ENCODE peak calls at places on chromosome 6, in ten cellular contexts. One of them, this sample, is unnamed.

GRCh38 chr6:63509652-63510352 is 62.5 kb upstream of the LOC128125822 start:
- DNase-seq in A549: no peak
- DNase-seq in upper lobe of right lung: no peak
- DNase-seq in HFF-Myc: no peak
- DNase-seq in brain microvascular endothelial cell: no peak
- DNase-seq in tibial artery: no peak
- DNase-seq in epithelial cell of esophagus: peak; percentile 74
- DNase-seq in hepatocyte: peak; percentile 81
- DNase-seq in IMR-90: peak; percentile 35
- DNase-seq in adrenal gland: peak; percentile 82
- DNase-seq in this sample: no peak

GRCh38 chr6:72522735-72523141 is 99.1 kb upstream of the KCNQ5 start:
- DNase-seq in A549: peak; percentile 1
- DNase-seq in upper lobe of right lung: no peak
- DNase-seq in HFF-Myc: peak; percentile 6
- DNase-seq in brain microvascular endothelial cell: no peak
- DNase-seq in tibial artery: no peak
- DNase-seq in epithelial cell of esophagus: peak; percentile 11
- DNase-seq in hepatocyte: peak; percentile 8
- DNase-seq in IMR-90: no peak
- DNase-seq in adrenal gland: peak; percentile 7
- DNase-seq in this sample: no peak

GRCh38 chr6:20732896-20733295 is 198.6 kb downstream of the CDKAL1 start:
- DNase-seq in A549: no peak
- DNase-seq in upper lobe of right lung: no peak
- DNase-seq in HFF-Myc: no peak
- DNase-seq in brain microvascular endothelial cell: no peak
- DNase-seq in tibial artery: no peak
- DNase-seq in epithelial cell of esophagus: no peak
- DNase-seq in hepatocyte: no peak
- DNase-seq in IMR-90: no peak
- DNase-seq in adrenal gland: no peak
- DNase-seq in this sample: no peak

GRCh38 chr6:157245486-157245885 is 77.8 kb downstream of the TMEM242 start:
- DNase-seq in A549: no peak
- DNase-seq in upper lobe of right lung: no peak
- DNase-seq in HFF-Myc: no peak
- DNase-seq in brain microvascular endothelial cell: no peak
- DNase-seq in tibial artery: no peak
- DNase-seq in epithelial cell of esophagus: no peak
- DNase-seq in hepatocyte: no peak
- DNase-seq in IMR-90: no peak
- DNase-seq in adrenal gland: no peak
- DNase-seq in this sample: no peak

GRCh38 chr6:15351631-15352030 is 105.8 kb downstream of the JARID2 start:
- DNase-seq in A549: no peak
- DNase-seq in upper lobe of right lung: no peak
- DNase-seq in HFF-Myc: peak; percentile 31
- DNase-seq in brain microvascular endothelial cell: peak; percentile 63
- DNase-seq in tibial artery: peak; percentile 61
- DNase-seq in epithelial cell of esophagus: peak; percentile 75
- DNase-seq in hepatocyte: no peak
- DNase-seq in IMR-90: peak; percentile 91
- DNase-seq in adrenal gland: peak; percentile 65
- DNase-seq in this sample: peak; percentile 80

GRCh38 chr6:144931172-144932035 is 646.3 kb downstream of the UTRN start:
- DNase-seq in A549: peak; percentile 7
- DNase-seq in upper lobe of right lung: no peak
- DNase-seq in HFF-Myc: no peak
- DNase-seq in brain microvascular endothelial cell: peak; percentile 50
- DNase-seq in tibial artery: no peak
- DNase-seq in epithelial cell of esophagus: peak; percentile 58
- DNase-seq in hepatocyte: peak; percentile 44
- DNase-seq in IMR-90: peak; percentile 36
- DNase-seq in adrenal gland: peak; percentile 34
- DNase-seq in this sample: no peak

GRCh38 chr6:11209941-11210340 is 22.5 kb downstream of the NEDD9 start:
- DNase-seq in A549: no peak
- DNase-seq in upper lobe of right lung: no peak
- DNase-seq in HFF-Myc: no peak
- DNase-seq in brain microvascular endothelial cell: peak; percentile 59
- DNase-seq in tibial artery: no peak
- DNase-seq in epithelial cell of esophagus: peak; percentile 40
- DNase-seq in hepatocyte: no peak
- DNase-seq in IMR-90: peak; percentile 76
- DNase-seq in adrenal gland: no peak
- DNase-seq in this sample: no peak

GRCh38 chr6:37125779-37126553 is 44.0 kb upstream of the PIM1 start:
- DNase-seq in A549: no peak
- DNase-seq in upper lobe of right lung: no peak
- DNase-seq in HFF-Myc: no peak
- DNase-seq in brain microvascular endothelial cell: no peak
- DNase-seq in tibial artery: no peak
- DNase-seq in epithelial cell of esophagus: no peak
- DNase-seq in hepatocyte: peak; percentile 49
- DNase-seq in IMR-90: no peak
- DNase-seq in adrenal gland: no peak
- DNase-seq in this sample: no peak

GRCh38 chr6:16473184-16473907 is 235.0 kb downstream of the GMPR start:
- DNase-seq in A549: no peak
- DNase-seq in upper lobe of right lung: no peak
- DNase-seq in HFF-Myc: no peak
- DNase-seq in brain microvascular endothelial cell: no peak
- DNase-seq in tibial artery: no peak
- DNase-seq in epithelial cell of esophagus: no peak
- DNase-seq in hepatocyte: no peak
- DNase-seq in IMR-90: no peak
- DNase-seq in adrenal gland: no peak
- DNase-seq in this sample: no peak

GRCh38 chr6:168186438-168186837 is 107.4 kb upstream of the FRMD1 start:
- DNase-seq in A549: no peak
- DNase-seq in upper lobe of right lung: no peak
- DNase-seq in HFF-Myc: no peak
- DNase-seq in brain microvascular endothelial cell: no peak
- DNase-seq in tibial artery: no peak
- DNase-seq in epithelial cell of esophagus: no peak
- DNase-seq in hepatocyte: no peak
- DNase-seq in IMR-90: no peak
- DNase-seq in adrenal gland: no peak
- DNase-seq in this sample: no peak

GRCh38 chr6:31125586-31126363 is 5.5 kb upstream of the CDSN start:
- DNase-seq in A549: peak; percentile 31
- DNase-seq in upper lobe of right lung: no peak
- DNase-seq in HFF-Myc: no peak
- DNase-seq in brain microvascular endothelial cell: peak; percentile 55
- DNase-seq in tibial artery: no peak
- DNase-seq in epithelial cell of esophagus: peak; percentile 97
- DNase-seq in hepatocyte: no peak
- DNase-seq in IMR-90: peak; percentile 48
- DNase-seq in adrenal gland: no peak
- DNase-seq in this sample: peak; percentile 72

GRCh38 chr6:119297049-119297448 is 52.5 kb downstream of the MAN1A1 start:
- DNase-seq in A549: no peak
- DNase-seq in upper lobe of right lung: no peak
- DNase-seq in HFF-Myc: no peak
- DNase-seq in brain microvascular endothelial cell: no peak
- DNase-seq in tibial artery: no peak
- DNase-seq in epithelial cell of esophagus: no peak
- DNase-seq in hepatocyte: no peak
- DNase-seq in IMR-90: no peak
- DNase-seq in adrenal gland: no peak
- DNase-seq in this sample: no peak

GRCh38 chr6:45278367-45278766 is 49.8 kb upstream of the RUNX2 start:
- DNase-seq in A549: no peak
- DNase-seq in upper lobe of right lung: no peak
- DNase-seq in HFF-Myc: no peak
- DNase-seq in brain microvascular endothelial cell: no peak
- DNase-seq in tibial artery: no peak
- DNase-seq in epithelial cell of esophagus: no peak
- DNase-seq in hepatocyte: no peak
- DNase-seq in IMR-90: peak; percentile 54
- DNase-seq in adrenal gland: no peak
- DNase-seq in this sample: no peak

GRCh38 chr6:26569433-26569764 is 27.4 kb upstream of the ABT1 start:
- DNase-seq in A549: no peak
- DNase-seq in upper lobe of right lung: no peak
- DNase-seq in HFF-Myc: no peak
- DNase-seq in brain microvascular endothelial cell: no peak
- DNase-seq in tibial artery: no peak
- DNase-seq in epithelial cell of esophagus: peak; percentile 20
- DNase-seq in hepatocyte: no peak
- DNase-seq in IMR-90: no peak
- DNase-seq in adrenal gland: no peak
- DNase-seq in this sample: no peak
- TF ChIP-seq CTCF in A549: no peak
- TF ChIP-seq CTCF in upper lobe of right lung: no peak
- TF ChIP-seq CTCF in HFF-Myc: no peak
- TF ChIP-seq CTCF in brain microvascular endothelial cell: no peak
- TF ChIP-seq CTCF in tibial artery: no peak
- TF ChIP-seq CTCF in epithelial cell of esophagus: no peak
- TF ChIP-seq CTCF in hepatocyte: no peak
- TF ChIP-seq CTCF in IMR-90: no peak
- TF ChIP-seq CTCF in adrenal gland: no peak
- TF ChIP-seq CTCF in this sample: no peak

DNA sequence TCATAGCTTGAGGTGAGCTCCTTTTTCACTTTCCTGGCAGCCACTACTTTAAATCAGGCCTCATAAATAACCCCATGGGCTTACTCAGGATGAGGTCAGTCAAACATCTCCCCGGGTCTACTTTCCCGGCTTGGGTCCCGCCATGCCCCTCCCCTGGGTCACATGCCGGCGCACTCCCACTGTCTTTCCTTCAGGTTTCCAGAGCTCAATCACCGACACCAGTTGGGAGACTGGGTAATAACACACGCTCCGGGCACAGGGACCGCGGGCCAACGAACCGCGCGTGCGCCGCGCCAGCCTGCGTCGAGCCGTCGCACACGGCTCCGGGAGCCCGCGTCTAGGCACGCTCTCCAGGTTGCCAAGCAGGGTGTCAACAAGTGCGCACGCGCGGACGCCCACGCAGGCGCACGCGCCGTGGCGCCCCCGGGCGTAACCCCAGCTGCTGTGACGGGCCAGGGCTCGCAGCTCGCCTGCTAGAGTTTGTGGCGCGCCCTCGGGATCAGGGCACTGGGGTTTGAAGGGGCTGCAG is 31.6 kb downstream of the TFAP2B start:
- DNase-seq in A549: no peak
- DNase-seq in upper lobe of right lung: no peak
- DNase-seq in HFF-Myc: no peak
- DNase-seq in brain microvascular endothelial cell: peak; percentile 18
- DNase-seq in tibial artery: no peak
- DNase-seq in epithelial cell of esophagus: peak; percentile 33
- DNase-seq in hepatocyte: peak; percentile 57
- DNase-seq in IMR-90: no peak
- DNase-seq in adrenal gland: no peak
- DNase-seq in this sample: no peak
- H3K4me3 ChIP-seq in A549: no peak overlapping the region
- H3K4me3 ChIP-seq in upper lobe of right lung: no peak overlapping the region
- H3K4me3 ChIP-seq in HFF-Myc: no peak overlapping the region
- H3K4me3 ChIP-seq in brain microvascular endothelial cell: peak overlapping the region; percentile 43
- H3K4me3 ChIP-seq in tibial artery: no peak overlapping the region
- H3K4me3 ChIP-seq in epithelial cell of esophagus: peak overlapping the region; percentile 5
- H3K4me3 ChIP-seq in hepatocyte: peak overlapping the region; percentile 18
- H3K4me3 ChIP-seq in IMR-90: no peak overlapping the region
- H3K4me3 ChIP-seq in adrenal gland: no peak overlapping the region
- H3K4me3 ChIP-seq in this sample: no peak overlapping the region

GRCh38 chr6:3654436-3654835 is 97.1 kb downstream of the PXDC1 start:
- DNase-seq in A549: no peak
- DNase-seq in upper lobe of right lung: no peak
- DNase-seq in HFF-Myc: no peak
- DNase-seq in brain microvascular endothelial cell: no peak
- DNase-seq in tibial artery: no peak
- DNase-seq in epithelial cell of esophagus: no peak
- DNase-seq in hepatocyte: no peak
- DNase-seq in IMR-90: no peak
- DNase-seq in adrenal gland: no peak
- DNase-seq in this sample: no peak

GRCh38 chr6:3659748-3660147 is 91.8 kb downstream of the PXDC1 start:
- DNase-seq in A549: no peak
- DNase-seq in upper lobe of right lung: no peak
- DNase-seq in HFF-Myc: no peak
- DNase-seq in brain microvascular endothelial cell: no peak
- DNase-seq in tibial artery: no peak
- DNase-seq in epithelial cell of esophagus: peak; percentile 24
- DNase-seq in hepatocyte: no peak
- DNase-seq in IMR-90: no peak
- DNase-seq in adrenal gland: no peak
- DNase-seq in this sample: no peak

GRCh38 chr6:3654898-3655297 is 96.6 kb downstream of the PXDC1 start:
- DNase-seq in A549: no peak
- DNase-seq in upper lobe of right lung: no peak
- DNase-seq in HFF-Myc: no peak
- DNase-seq in brain microvascular endothelial cell: no peak
- DNase-seq in tibial artery: no peak
- DNase-seq in epithelial cell of esophagus: no peak
- DNase-seq in hepatocyte: no peak
- DNase-seq in IMR-90: no peak
- DNase-seq in adrenal gland: no peak
- DNase-seq in this sample: no peak

GRCh38 chr6:3653528-3654070 is 97.9 kb downstream of the PXDC1 start:
- DNase-seq in A549: no peak
- DNase-seq in upper lobe of right lung: no peak
- DNase-seq in HFF-Myc: no peak
- DNase-seq in brain microvascular endothelial cell: no peak
- DNase-seq in tibial artery: no peak
- DNase-seq in epithelial cell of esophagus: no peak
- DNase-seq in hepatocyte: no peak
- DNase-seq in IMR-90: no peak
- DNase-seq in adrenal gland: no peak
- DNase-seq in this sample: no peak

GRCh38 chr6:3656076-3656475 is 95.4 kb downstream of the PXDC1 start:
- DNase-seq in A549: no peak
- DNase-seq in upper lobe of right lung: no peak
- DNase-seq in HFF-Myc: no peak
- DNase-seq in brain microvascular endothelial cell: no peak
- DNase-seq in tibial artery: no peak
- DNase-seq in epithelial cell of esophagus: no peak
- DNase-seq in hepatocyte: no peak
- DNase-seq in IMR-90: no peak
- DNase-seq in adrenal gland: no peak
- DNase-seq in this sample: no peak
- TF ChIP-seq CTCF in A549: no peak
- TF ChIP-seq CTCF in upper lobe of right lung: no peak
- TF ChIP-seq CTCF in HFF-Myc: no peak
- TF ChIP-seq CTCF in brain microvascular endothelial cell: no peak
- TF ChIP-seq CTCF in tibial artery: no peak
- TF ChIP-seq CTCF in epithelial cell of esophagus: no peak
- TF ChIP-seq CTCF in hepatocyte: no peak
- TF ChIP-seq CTCF in IMR-90: no peak
- TF ChIP-seq CTCF in adrenal gland: no peak
- TF ChIP-seq CTCF in this sample: no peak

DNA sequence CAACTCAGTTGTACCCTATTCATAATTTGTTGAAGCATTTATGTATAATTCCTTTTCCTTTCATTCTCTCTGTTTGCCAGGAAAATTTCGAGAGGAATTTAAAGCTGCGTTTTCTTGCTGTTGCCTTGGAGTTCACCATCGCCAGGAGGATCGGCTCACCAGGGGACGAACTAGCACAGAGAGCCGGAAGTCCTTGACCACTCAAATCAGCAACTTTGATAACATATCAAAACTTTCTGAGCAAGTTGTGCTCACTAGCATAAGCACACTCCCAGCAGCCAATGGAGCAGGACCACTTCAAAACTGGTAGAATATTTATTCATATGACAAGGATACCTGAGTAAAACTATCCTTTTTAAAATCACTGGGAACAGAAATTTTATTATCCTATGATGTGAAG is 45.1 kb upstream of the GFRAL start:
- DNase-seq in A549: no peak
- DNase-seq in upper lobe of right lung: no peak
- DNase-seq in HFF-Myc: no peak
- DNase-seq in brain microvascular endothelial cell: no peak
- DNase-seq in tibial artery: no peak
- DNase-seq in epithelial cell of esophagus: no peak
- DNase-seq in hepatocyte: no peak
- DNase-seq in IMR-90: no peak
- DNase-seq in adrenal gland: no peak
- DNase-seq in this sample: no peak
- H3K4me3 ChIP-seq in A549: no peak overlapping the region
- H3K4me3 ChIP-seq in upper lobe of right lung: no peak overlapping the region
- H3K4me3 ChIP-seq in HFF-Myc: no peak overlapping the region
- H3K4me3 ChIP-seq in brain microvascular endothelial cell: no peak overlapping the region
- H3K4me3 ChIP-seq in tibial artery: no peak overlapping the region
- H3K4me3 ChIP-seq in epithelial cell of esophagus: no peak overlapping the region
- H3K4me3 ChIP-seq in hepatocyte: no peak overlapping the region
- H3K4me3 ChIP-seq in IMR-90: no peak overlapping the region
- H3K4me3 ChIP-seq in adrenal gland: no peak overlapping the region
- H3K4me3 ChIP-seq in this sample: no peak overlapping the region

This sample was measured in AG09309.